ENCODE peak calls at places on chromosomes 11 and 22, in six cellular contexts. U, H, Z, Q, N and F are unnamed samples.

GRCh38 chr22:28907311-28908008 is 24.1 kb downstream of the ZNRF3 start:
- ATAC-seq in U (no peak), H (no peak), Z (no peak), Q (no peak), N (peak), F (peak)

GRCh38 chr11:58575377-58576020 is at the start of gene LPXN:
- ATAC-seq in Z (no peak), N (peak), H (no peak), Q (no peak), U (no peak), F (peak)

GRCh38 chr11:121328213-121328966 is 35.8 kb downstream of the SC5D start:
- ATAC-seq in Z (peak), N (peak), Q (no peak), H (peak), U (peak), F (peak)

GRCh38 chr11:1770528-1770927 is 6.8 kb upstream of the CTSD start:
- ATAC-seq in U (no peak), H (no peak), Q (no peak), N (no peak), Z (peak), F (no peak)

GRCh38 chr22:42324991-42325710 is 54.7 kb upstream of the TCF20 start:
- ATAC-seq in U (peak), H (peak), N (peak), Q (no peak), Z (peak), F (no peak)

GRCh38 chr22:41487037-41487963 is 18.4 kb downstream of the ACO2 start:
- ATAC-seq in Q (no peak), H (no peak), N (no peak), U (no peak), Z (no peak), F (no peak)

GRCh38 chr11:61290905-61291690 is 4.0 kb downstream of the VWCE start:
- ATAC-seq in Z (no peak), U (no peak), N (no peak), Q (no peak), H (no peak), F (no peak)

GRCh38 chr22:44096736-44097135 is 72.6 kb downstream of the PARVB start:
- ATAC-seq in N (no peak), H (no peak), U (no peak), Z (no peak), Q (no peak), F (no peak)

GRCh38 chr11:121104223-121104831 is 3.3 kb downstream of the TECTA start:
- ATAC-seq in H (no peak), U (no peak), Z (no peak), Q (peak), N (no peak), F (no peak)

GRCh38 chr11:78717031-78717430 is 142.4 kb upstream of the NARS2 start:
- ATAC-seq in U (no peak), Q (no peak), Z (no peak), H (no peak), N (no peak), F (no peak)

GRCh38 chr11:109772846-109773400 is 320.3 kb upstream of the ZC3H12C start:
- ATAC-seq in U (no peak), Q (no peak), Z (no peak), N (no peak), H (no peak), F (no peak)

GRCh38 chr11:100630898-100631297 is 56.2 kb upstream of the ARHGAP42 start:
- ATAC-seq in Z (no peak), Q (no peak), U (no peak), N (no peak), H (no peak), F (no peak)

GRCh38 chr22:19709063-19709769 is 5.1 kb upstream of the SEPTIN5 start:
- ATAC-seq in U (no peak), H (no peak), N (no peak), Z (no peak), Q (peak), F (no peak)

GRCh38 chr11:25197515-25197914 is 700.7 kb downstream of the LUZP2 start:
- ATAC-seq in Q (no peak), Z (no peak), N (no peak), H (no peak), U (no peak), F (no peak)